ENCODE peak calls at places on chromosomes 4 and X, in four cellular contexts. Y, R, P and S are unnamed samples.

GRCh38 chr4:132557660-132558059 is 591.4 kb upstream of the PCDH10 start:
- DNase-seq in P (no peak), R (no peak), Y (no peak), S (peak; percentile 34)

GRCh38 chr4:102705391-102705935 is 55.3 kb downstream of the MANBA start:
- DNase-seq in Y (no peak), R (no peak), P (no peak), S (no peak)

GRCh38 chr4:9594948-9595347 is 150.7 kb downstream of the DEFB131A start:
- DNase-seq in Y (no peak), P (no peak), R (no peak), S (no peak)

GRCh38 chr4:117400039-117400835 is 314.9 kb upstream of the TRAM1L1 start:
- DNase-seq in Y (peak; percentile 39), R (no peak), P (no peak), S (peak; percentile 61)

GRCh38 chr4:145481164-145481941 is at the start of gene SMAD1:
- DNase-seq in P (peak; percentile 83), Y (peak; percentile 77), R (peak; percentile 87), S (peak; percentile 83)

GRCh38 chr4:93649828-93650227 is 178.7 kb upstream of the ATOH1 start:
- DNase-seq in R (no peak), Y (no peak), P (no peak), S (no peak)

GRCh38 chrX:11341274-11342256 is 48.4 kb downstream of the AMELX start:
- DNase-seq in Y (peak; percentile 97), R (no peak), P (peak; percentile 20), S (peak; percentile 74)

GRCh38 chr4:158799856-158800255 is 31.0 kb downstream of the FNIP2 start:
- DNase-seq in Y (no peak), R (no peak), P (no peak), S (no peak)

GRCh38 chrX:119401569-119401968 is 2.4 kb downstream of the SLC25A43 start:
- DNase-seq in P (no peak), Y (no peak), R (no peak), S (no peak)

GRCh38 chrX:154083134-154083517 is 14.4 kb downstream of the MECP2 start:
- DNase-seq in P (no peak), Y (no peak), R (no peak), S (no peak)

GRCh38 chrX:148874621-148875020 is 374.2 kb downstream of the AFF2 start:
- DNase-seq in P (no peak), Y (peak; percentile 69), R (no peak), S (peak; percentile 14)

GRCh38 chr4:1019726-1020470 is 8.5 kb downstream of the FGFRL1 start:
- DNase-seq in P (no peak), Y (no peak), R (no peak), S (no peak)

GRCh38 chr4:186812592-186812991 is 88.9 kb upstream of the FAT1 start:
- DNase-seq in P (no peak), R (no peak), Y (no peak), S (no peak)

GRCh38 chrX:39202641-39203040 is 401.4 kb downstream of the MID1IP1 start:
- DNase-seq in Y (no peak), P (no peak), R (no peak), S (no peak)

GRCh38 chr4:159505275-159505975 is 402.5 kb downstream of the RAPGEF2 start:
- DNase-seq in Y (no peak), R (no peak), P (no peak), S (no peak)

GRCh38 chr4:1466034-1466960 is 60.1 kb upstream of the NKX1-1 start:
- DNase-seq in Y (no peak), P (no peak), R (no peak), S (no peak)

GRCh38 chrX:16476692-16477091 is 173.3 kb upstream of the S100G start:
- DNase-seq in P (no peak), R (no peak), Y (no peak), S (no peak)

GRCh38 chr4:101075536-101075935 is 271.8 kb downstream of the PPP3CA start:
- DNase-seq in R (no peak), P (no peak), Y (no peak), S (no peak)

GRCh38 chr4:156390599-156391296 is 437.1 kb upstream of the CTSO start:
- DNase-seq in R (no peak), P (no peak), Y (peak; percentile 71), S (no peak)

GRCh38 chr4:825969-826330 is at the start of gene CPLX1:
- DNase-seq in P (no peak), Y (no peak), R (no peak), S (peak; percentile 30)

GRCh38 chr4:125187221-125187620 is 127.5 kb upstream of the FAT4 start:
- DNase-seq in P (no peak), Y (peak; percentile 85), R (no peak), S (peak; percentile 69)

GRCh38 chr4:73583661-73584060 is 36.6 kb downstream of the RASSF6 start:
- DNase-seq in Y (no peak), R (no peak), P (no peak), S (no peak)

GRCh38 chr4:85051526-85051925 is 85.0 kb upstream of the WDFY3 start:
- DNase-seq in Y (no peak), P (no peak), R (no peak), S (no peak)

GRCh38 chrX:104913348-104913747 is 307.1 kb downstream of the TEX13A start:
- DNase-seq in P (no peak), R (no peak), Y (peak; percentile 14), S (peak; percentile 33)

GRCh38 chrX:25154168-25154567 is 138.4 kb upstream of the ARX start:
- DNase-seq in Y (no peak), P (no peak), R (no peak), S (no peak)

GRCh38 chr4:163161536-163162205 is 5.0 kb downstream of the NAF1 start:
- DNase-seq in P (no peak), Y (peak; percentile 91), R (no peak), S (peak; percentile 51)

GRCh38 chr4:48138936-48139335 is 4.9 kb upstream of the TXK start:
- DNase-seq in Y (no peak), R (no peak), P (peak; percentile 81), S (no peak)

GRCh38 chr4:57199267-57199666 is 89.1 kb upstream of the IGFBP7 start:
- DNase-seq in Y (no peak), R (no peak), P (no peak), S (no peak)

GRCh38 chr4:125434136-125434535 is 119.4 kb downstream of the FAT4 start:
- DNase-seq in R (no peak), P (no peak), Y (peak; percentile 81), S (peak; percentile 9)

GRCh38 chrX:151624677-151625076 is 61.2 kb downstream of the PASD1 start:
- DNase-seq in R (no peak), P (no peak), Y (no peak), S (no peak)

GRCh38 chr4:38866973-38867477 is 581 bp upstream of the FAM114A1 start:
- DNase-seq in Y (no peak), R (no peak), P (no peak), S (no peak)

GRCh38 chr4:169251291-169252235 is 19.2 kb downstream of the SH3RF1 start:
- DNase-seq in P (no peak), Y (no peak), R (no peak), S (no peak)

GRCh38 chr4:152460488-152460887 is 75.4 kb downstream of the FBXW7 start:
- DNase-seq in P (peak; percentile 45), R (no peak), Y (peak; percentile 86), S (peak; percentile 80)
- TF ChIP-seq CTCF in P (peak; percentile 15), R (no peak), Y (peak; percentile 48), S (peak; percentile 31)

GRCh38 chr4:28462766-28463165 is 1602.1 kb downstream of the STIM2 start:
- DNase-seq in P (no peak), R (no peak), Y (peak; percentile 33), S (no peak)
- TF ChIP-seq CTCF in P (no peak), R (no peak), Y (peak; percentile 28), S (no peak)

GRCh38 chr4:7735961-7736360 is 203.7 kb downstream of the AFAP1 start:
- DNase-seq in Y (no peak), R (no peak), P (no peak), S (no peak)

GRCh38 chr4:7736436-7737267 is 203.0 kb downstream of the AFAP1 start:
- DNase-seq in Y (no peak), R (no peak), P (no peak), S (no peak)

GRCh38 chr4:7734651-7735260 is 204.9 kb downstream of the AFAP1 start:
- DNase-seq in Y (no peak), P (no peak), R (no peak), S (no peak)

GRCh38 chr4:7733801-7734650 is 205.6 kb downstream of the AFAP1 start:
- DNase-seq in P (no peak), R (no peak), Y (no peak), S (no peak)

GRCh38 chr4:7735395-7735794 is 204.3 kb downstream of the AFAP1 start:
- DNase-seq in P (no peak), R (no peak), Y (no peak), S (no peak)
- TF ChIP-seq CTCF in P (no peak), R (no peak), Y (no peak), S (no peak)

GRCh38 chr4:166324321-166324720 is 451.3 kb downstream of the TLL1 start:
- DNase-seq in Y (peak; percentile 42), P (peak; percentile 53), R (no peak), S (peak; percentile 39)
- TF ChIP-seq CTCF in Y (peak; percentile 50), P (peak; percentile 29), R (no peak), S (peak; percentile 21)

GRCh38 chrX:50081282-50081955 is 119.4 kb downstream of the AKAP4 start:
- DNase-seq in Y (peak; percentile 13), R (peak; percentile 41), P (peak; percentile 29), S (peak; percentile 23)
- TF ChIP-seq CTCF in Y (peak; percentile 12), R (peak; percentile 19), P (peak; percentile 22), S (peak; percentile 8)